ENCODE peak calls at places on chromosome 15, in five cellular contexts. B, A, E, I and U are unnamed samples.

GRCh38 chr15:70502576-70502975 is 260.8 kb downstream of the UACA start:
- DNase-seq in B (no peak), A (no peak), E (no peak), I (no peak), U (no peak)

GRCh38 chr15:49830411-49830810 is 209.6 kb downstream of the DTWD1 start:
- DNase-seq in B (no peak), A (peak; percentile 72), E (no peak), I (no peak), U (peak; percentile 42)

GRCh38 chr15:82140859-82141258 is 95.0 kb upstream of the MEX3B start:
- DNase-seq in B (no peak), A (no peak), E (no peak), I (no peak), U (peak; percentile 87)

GRCh38 chr15:75732809-75733451 is 20.3 kb upstream of the CSPG4 start:
- DNase-seq in B (peak; percentile 78), A (peak; percentile 76), E (peak; percentile 79), I (peak; percentile 65), U (peak; percentile 89)

GRCh38 chr15:39140060-39140604 is 440.7 kb upstream of the THBS1 start:
- DNase-seq in B (no peak), A (peak; percentile 96), E (no peak), I (no peak), U (peak; percentile 91)

GRCh38 chr15:99962006-99962561 is 228.8 kb upstream of the LYSMD4 start:
- DNase-seq in B (no peak), A (no peak), E (peak; percentile 13), I (no peak), U (no peak)

GRCh38 chr15:48928877-48929538 is 34.7 kb downstream of the SHC4 start:
- DNase-seq in B (no peak), A (no peak), E (no peak), I (no peak), U (no peak)

GRCh38 chr15:38154837-38155236 is 97.8 kb upstream of the SPRED1 start:
- DNase-seq in B (no peak), A (no peak), E (no peak), I (no peak), U (no peak)

GRCh38 chr15:74828835-74829234 is 2.4 kb downstream of the CPLX3 start:
- DNase-seq in B (no peak), A (no peak), E (no peak), I (no peak), U (no peak)

DNA sequence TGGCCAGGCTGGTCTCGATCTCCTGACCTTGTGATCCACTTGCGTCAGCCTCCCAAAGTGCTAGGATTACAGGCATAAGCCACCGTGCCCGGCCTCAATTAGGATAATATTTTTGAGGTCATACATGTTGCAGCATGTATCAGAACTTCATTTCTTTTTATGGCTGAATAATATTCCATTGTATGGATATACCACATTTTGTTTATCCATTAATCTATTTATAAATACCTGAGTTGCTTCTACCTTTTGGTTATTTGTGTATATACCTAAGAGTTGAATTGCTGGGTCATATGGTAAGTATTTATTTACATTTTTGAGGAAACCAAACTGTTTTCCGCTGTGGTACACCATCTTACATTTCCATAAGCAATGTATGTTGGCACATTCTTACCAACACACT is 18.1 kb upstream of the PYGO1 start:
- DNase-seq in B (no peak), A (no peak), E (no peak), I (no peak), U (no peak)
- H3K9me3 ChIP-seq in B (no peaks in the 10 kb centered on the region), A (no peaks in the 10 kb centered on the region), E (no peaks in the 10 kb centered on the region), I (peaks cover 1% of the 10 kb centered on the region), U (peaks cover 7% of the 10 kb centered on the region)

GRCh38 chr15:64844576-64845140 is 2.9 kb downstream of the PLEKHO2 start:
- DNase-seq in B (no peak), A (no peak), E (no peak), I (no peak), U (no peak)
- H3K4me1 ChIP-seq in B (peaks cover 37% of the 10 kb centered on the region), A (peaks cover 21% of the 10 kb centered on the region), E (no peaks in the 10 kb centered on the region), I (peaks cover 21% of the 10 kb centered on the region), U (peaks cover 29% of the 10 kb centered on the region)

GRCh38 chr15:85673326-85673725 is 121.4 kb downstream of the KLHL25 start:
- DNase-seq in B (no peak), A (no peak), E (no peak), I (no peak), U (peak; percentile 18)

GRCh38 chr15:85671156-85671555 is 123.6 kb downstream of the KLHL25 start:
- DNase-seq in B (no peak), A (no peak), E (no peak), I (no peak), U (peak; percentile 18)

GRCh38 chr15:85681391-85681790 is 113.3 kb downstream of the KLHL25 start:
- DNase-seq in B (no peak), A (no peak), E (no peak), I (no peak), U (no peak)

GRCh38 chr15:85672338-85673097 is 122.2 kb downstream of the KLHL25 start:
- DNase-seq in B (no peak), A (no peak), E (no peak), I (no peak), U (no peak)

DNA sequence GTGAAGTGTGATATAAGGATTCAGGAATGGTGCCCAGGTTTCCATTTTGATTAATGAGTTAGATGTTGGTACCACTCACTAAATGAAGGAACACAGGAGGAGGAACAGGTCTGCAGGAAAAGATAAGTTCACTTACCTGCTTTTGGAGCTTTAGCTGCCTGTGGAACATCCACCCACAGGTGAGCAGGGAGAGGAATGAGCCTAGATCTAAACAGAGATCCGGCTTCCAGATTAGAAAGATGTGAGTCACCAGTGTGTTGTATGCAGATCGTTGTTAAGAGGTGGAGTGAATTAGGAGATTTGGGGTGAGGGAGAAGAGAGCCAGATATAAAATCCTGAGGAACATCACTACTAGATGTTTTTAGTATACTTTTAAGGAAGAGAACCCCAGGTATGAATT is 118.4 kb downstream of the KLHL25 start:
- DNase-seq in B (no peak), A (no peak), E (no peak), I (no peak), U (no peak)
- H3K9me3 ChIP-seq in B (no peaks in the 10 kb centered on the region), A (no peaks in the 10 kb centered on the region), E (no peaks in the 10 kb centered on the region), I (no peaks in the 10 kb centered on the region), U (no peaks in the 10 kb centered on the region)

DNA sequence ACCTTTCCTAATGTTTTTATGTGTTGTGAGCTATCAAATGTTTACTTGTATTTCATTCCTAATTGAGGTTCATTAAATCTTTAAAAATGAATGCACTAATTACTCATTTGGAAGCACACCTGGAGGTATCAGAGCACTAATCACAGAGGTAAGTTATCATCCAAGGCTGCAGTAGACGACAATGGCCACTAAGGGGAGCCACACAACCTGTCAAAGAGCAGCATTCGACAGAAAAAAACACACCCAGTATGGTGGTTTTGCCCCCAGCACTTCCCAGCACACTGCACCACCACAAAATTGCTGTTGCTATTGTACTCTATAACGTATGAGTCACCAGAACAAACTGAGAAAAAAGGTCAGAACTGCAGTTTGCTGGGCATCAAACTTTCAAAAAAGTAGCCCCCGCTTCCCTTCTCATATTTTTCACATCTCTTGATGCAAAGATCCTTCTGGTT is 205.9 kb upstream of the IGF1R start:
- DNase-seq in B (peak; percentile 45), A (peak; percentile 82), E (peak; percentile 55), I (no peak), U (peak; percentile 89)
- H3K4me1 ChIP-seq in B (no peaks in the 10 kb centered on the region), A (peaks cover 5% of the 10 kb centered on the region), E (no peaks in the 10 kb centered on the region), I (no peaks in the 10 kb centered on the region), U (no peaks in the 10 kb centered on the region)

DNA sequence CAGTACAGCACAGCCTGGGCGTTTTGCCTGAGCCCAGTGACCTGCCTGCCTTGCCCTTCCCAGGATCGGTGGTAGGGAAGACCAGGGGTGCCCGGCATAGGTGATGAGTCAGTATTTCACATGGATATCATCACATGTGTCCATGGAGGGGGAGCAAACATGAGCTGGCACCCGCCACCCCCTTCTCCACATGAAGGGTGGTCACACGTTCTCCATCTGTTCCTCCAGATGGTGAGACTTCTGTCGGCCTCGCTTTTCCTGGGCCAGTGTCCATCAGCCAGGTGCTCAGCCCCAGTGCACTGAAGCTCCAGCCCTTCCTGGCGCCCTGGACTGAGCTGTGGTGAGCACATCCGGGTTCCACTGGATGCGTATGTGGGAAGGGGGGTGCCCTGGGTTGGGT is 208.4 kb downstream of the UBE3A start:
- DNase-seq in B (no peak), A (no peak), E (no peak), I (no peak), U (no peak)
- H3K9me3 ChIP-seq in B (no peaks in the 10 kb centered on the region), A (no peaks in the 10 kb centered on the region), E (no peaks in the 10 kb centered on the region), I (peaks cover 81% of the 10 kb centered on the region), U (no peaks in the 10 kb centered on the region)

DNA sequence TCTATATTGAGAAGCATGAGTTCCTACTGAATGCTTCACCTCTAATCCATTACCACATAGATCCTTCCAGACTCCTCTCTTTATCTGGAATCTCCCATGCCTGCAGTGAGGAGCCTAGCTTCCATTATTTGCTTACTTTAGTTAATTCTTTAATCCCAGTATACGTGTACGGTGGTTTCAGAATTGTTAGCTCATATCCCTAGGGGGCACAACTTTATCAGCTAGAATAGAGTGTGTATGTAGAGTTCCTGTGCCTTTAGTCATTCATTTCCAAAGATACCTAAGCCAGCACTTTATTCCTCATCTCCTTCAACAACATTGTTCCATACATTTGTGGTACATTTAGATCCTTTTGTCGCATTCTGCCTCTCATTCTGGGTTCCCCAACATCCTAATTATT is 226.0 kb downstream of the TJP1 start:
- DNase-seq in B (no peak), A (peak; percentile 76), E (no peak), I (no peak), U (peak; percentile 11)
- H3K4me1 ChIP-seq in B (no peaks in the 10 kb centered on the region), A (no peaks in the 10 kb centered on the region), E (no peaks in the 10 kb centered on the region), I (no peaks in the 10 kb centered on the region), U (no peaks in the 10 kb centered on the region)

DNA sequence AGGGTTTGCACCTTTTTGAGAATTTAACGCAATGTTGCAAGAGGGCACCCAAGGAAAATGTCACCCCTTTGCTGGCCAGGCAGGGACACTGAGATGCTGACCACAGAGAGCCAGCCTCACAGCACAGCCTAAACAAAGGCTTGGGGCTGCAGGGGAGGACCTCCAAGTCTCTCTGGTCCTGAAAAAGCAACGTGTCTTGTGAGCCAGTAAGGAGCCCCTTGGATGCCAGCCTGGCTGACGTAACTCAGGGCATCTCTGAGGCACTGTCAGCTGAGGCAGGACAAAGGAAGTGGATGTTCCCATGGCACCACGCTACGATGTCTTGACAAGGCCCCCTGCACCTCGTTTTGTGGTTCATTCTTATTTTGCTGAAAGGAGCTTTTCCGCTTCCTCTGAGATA is 160.6 kb downstream of the OR4M2 start:
- DNase-seq in B (no peak), A (no peak), E (no peak), I (no peak), U (no peak)
- H3K9me3 ChIP-seq in B (no peaks in the 10 kb centered on the region), A (peaks cover 6% of the 10 kb centered on the region), E (no peaks in the 10 kb centered on the region), I (no peaks in the 10 kb centered on the region), U (no peaks in the 10 kb centered on the region)

DNA sequence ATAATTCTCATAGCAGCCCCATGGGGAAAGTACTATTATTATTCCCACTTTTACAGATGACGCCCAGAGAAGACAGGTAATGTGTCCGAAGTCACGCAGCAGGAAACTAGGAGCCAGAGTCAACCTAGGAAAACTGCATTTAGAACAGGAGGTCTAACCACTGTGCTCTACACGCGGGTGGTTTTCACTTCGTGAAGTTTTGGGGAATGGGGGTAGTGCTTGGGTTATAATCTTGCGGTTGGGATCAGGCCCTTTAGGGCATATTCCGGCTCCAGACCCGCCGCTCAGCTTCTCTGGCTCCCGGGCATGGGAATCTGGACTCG is 5.2 kb downstream of the TPM1 start:
- DNase-seq in B (no peak), A (no peak), E (no peak), I (no peak), U (no peak)
- H3K4me1 ChIP-seq in B (peaks cover 57% of the 10 kb centered on the region), A (peaks cover 63% of the 10 kb centered on the region), E (peaks cover 7% of the 10 kb centered on the region), I (peaks cover 14% of the 10 kb centered on the region), U (peaks cover 10% of the 10 kb centered on the region)